ENCODE peak calls at places on chromosomes 6 and 20, in seven cellular contexts. A is COR-L47, H is occipital lobe, D is HCEC 1CT, T is fibroblast of pulmonary artery, K is NCI-H1092, B is SK-N-DZ. Y is an unnamed sample.

GRCh38 chr20:14553774-14554524 is 216.5 kb upstream of the FLRT3 start:
- DNase-seq in A (no peak), H (no peak), D (no peak), T (peak; percentile 44), K (no peak), B (no peak), Y (no peak)

GRCh38 chr6:170137176-170137891 is 153.5 kb downstream of the DLL1 start:
- DNase-seq in A (no peak), H (no peak), D (no peak), T (no peak), K (no peak), B (no peak), Y (no peak)

GRCh38 chr6:158911746-158912158 is 88.2 kb downstream of the RSPH3 start:
- DNase-seq in A (peak; percentile 19), H (no peak), D (no peak), T (no peak), K (no peak), B (no peak), Y (no peak)

GRCh38 chr20:22374066-22374465 is 210.3 kb downstream of the FOXA2 start:
- DNase-seq in A (peak; percentile 56), H (no peak), D (no peak), T (no peak), K (peak; percentile 36), B (no peak), Y (no peak)

GRCh38 chr6:39980839-39981580 is 46.7 kb upstream of the MOCS1 start:
- DNase-seq in A (peak; percentile 33), H (no peak), D (peak; percentile 4), T (peak; percentile 72), K (peak; percentile 17), B (peak; percentile 30), Y (no peak)

GRCh38 chr20:38790210-38791053 is 15.1 kb upstream of the PPP1R16B start:
- DNase-seq in A (peak; percentile 36), H (no peak), D (peak; percentile 38), T (peak; percentile 67), K (no peak), B (peak; percentile 81), Y (no peak)

GRCh38 chr20:3093861-3094361 is 9.4 kb upstream of the AVP start:
- DNase-seq in A (no peak), H (no peak), D (no peak), T (no peak), K (no peak), B (no peak), Y (no peak)

GRCh38 chr6:116439572-116439971 is 21.6 kb upstream of the CALHM6 start:
- DNase-seq in A (no peak), H (no peak), D (peak; percentile 33), T (peak; percentile 34), K (no peak), B (no peak), Y (no peak)

GRCh38 chr20:50067461-50067860 is 45.5 kb downstream of the UBE2V1 start:
- DNase-seq in A (no peak), H (no peak), D (no peak), T (no peak), K (no peak), B (no peak), Y (no peak)

GRCh38 chr6:17905611-17906592 is 81.5 kb downstream of the KIF13A start:
- DNase-seq in A (no peak), H (no peak), D (peak; percentile 86), T (peak; percentile 45), K (no peak), B (no peak), Y (no peak)

GRCh38 chr6:169093121-169093723 is 160.4 kb downstream of the THBS2 start:
- DNase-seq in A (no peak), H (no peak), D (no peak), T (no peak), K (no peak), B (no peak), Y (no peak)

GRCh38 chr6:111673086-111673485 is 67.4 kb upstream of the TRAF3IP2 start:
- DNase-seq in A (no peak), H (no peak), D (no peak), T (no peak), K (no peak), B (no peak), Y (no peak)

GRCh38 chr6:121310495-121310894 is 23.8 kb downstream of the TBC1D32 start:
- DNase-seq in A (no peak), H (no peak), D (no peak), T (no peak), K (no peak), B (no peak), Y (no peak)

GRCh38 chr6:142714956-142715355 is 230.0 kb downstream of the HIVEP2 start:
- DNase-seq in A (no peak), H (no peak), D (no peak), T (no peak), K (no peak), B (peak; percentile 52), Y (no peak)

GRCh38 chr6:50390416-50390815 is 322.9 kb upstream of the TFAP2D start:
- DNase-seq in A (no peak), H (no peak), D (no peak), T (no peak), K (no peak), B (no peak), Y (no peak)

GRCh38 chr6:159125014-159125609 is 44.1 kb upstream of the FNDC1 start:
- DNase-seq in A (no peak), H (no peak), D (no peak), T (no peak), K (no peak), B (no peak), Y (no peak)

GRCh38 chr6:15769471-15770088 is 106.8 kb upstream of the DTNBP1 start:
- DNase-seq in A (no peak), H (no peak), D (no peak), T (no peak), K (no peak), B (no peak), Y (no peak)

GRCh38 chr20:62959101-62959971 is 6.8 kb downstream of the SLC17A9 start:
- DNase-seq in A (no peak), H (no peak), D (no peak), T (no peak), K (no peak), B (no peak), Y (peak; percentile 65)

GRCh38 chr6:70706491-70707123 is 38.9 kb downstream of the SMAP1 start:
- DNase-seq in A (peak; percentile 63), H (no peak), D (peak; percentile 49), T (peak; percentile 79), K (peak; percentile 5), B (peak; percentile 43), Y (no peak)

GRCh38 chr6:160756871-160757270 is 54.8 kb downstream of the PLG start:
- DNase-seq in A (no peak), H (no peak), D (no peak), T (no peak), K (no peak), B (no peak), Y (no peak)

GRCh38 chr6:23174781-23175361 is 605.5 kb downstream of the HDGFL1 start:
- DNase-seq in A (no peak), H (no peak), D (peak; percentile 97), T (peak; percentile 82), K (no peak), B (no peak), Y (no peak)